ENCODE peak calls at places on chromosomes 6 and 20, in six cellular contexts. One of them, this sample, is unnamed.

GRCh38 chr6:106247293-106247692 is 78.3 kb downstream of the ATG5 start:
- DNase-seq in A549: no peak
- DNase-seq in tibial nerve: no peak
- DNase-seq in stomach: no peak
- DNase-seq in transverse colon: no peak
- DNase-seq in ovary: no peak
- DNase-seq in this sample: no peak

GRCh38 chr6:57262901-57263694 is 41.0 kb upstream of the RAB23 start:
- DNase-seq in A549: no peak
- DNase-seq in tibial nerve: no peak
- DNase-seq in stomach: no peak
- DNase-seq in transverse colon: no peak
- DNase-seq in ovary: no peak
- DNase-seq in this sample: no peak

GRCh38 chr6:27836783-27837635 is 75.2 kb downstream of the OR2B2 start:
- DNase-seq in A549: peak; percentile 81
- DNase-seq in tibial nerve: no peak
- DNase-seq in stomach: peak; percentile 62
- DNase-seq in transverse colon: peak; percentile 72
- DNase-seq in ovary: peak; percentile 64
- DNase-seq in this sample: no peak

GRCh38 chr6:129186988-129187387 is 304.1 kb downstream of the LAMA2 start:
- DNase-seq in A549: no peak
- DNase-seq in tibial nerve: no peak
- DNase-seq in stomach: no peak
- DNase-seq in transverse colon: no peak
- DNase-seq in ovary: no peak
- DNase-seq in this sample: no peak

GRCh38 chr6:3052481-3053230 is 15.6 kb upstream of the RIPK1 start:
- DNase-seq in A549: no peak
- DNase-seq in tibial nerve: no peak
- DNase-seq in stomach: no peak
- DNase-seq in transverse colon: no peak
- DNase-seq in ovary: no peak
- DNase-seq in this sample: no peak

GRCh38 chr20:46951840-46952497 is 57.3 kb downstream of the EYA2 start:
- DNase-seq in A549: no peak
- DNase-seq in tibial nerve: no peak
- DNase-seq in stomach: no peak
- DNase-seq in transverse colon: no peak
- DNase-seq in ovary: no peak
- DNase-seq in this sample: no peak

GRCh38 chr6:50602191-50602810 is 111.0 kb upstream of the TFAP2D start:
- DNase-seq in A549: peak; percentile 18
- DNase-seq in tibial nerve: no peak
- DNase-seq in stomach: no peak
- DNase-seq in transverse colon: no peak
- DNase-seq in ovary: no peak
- DNase-seq in this sample: no peak

GRCh38 chr6:157724960-157725741 is 97.9 kb upstream of the SNX9 start:
- DNase-seq in A549: no peak
- DNase-seq in tibial nerve: no peak
- DNase-seq in stomach: no peak
- DNase-seq in transverse colon: no peak
- DNase-seq in ovary: no peak
- DNase-seq in this sample: no peak

GRCh38 chr6:156098858-156099257 is 643.2 kb upstream of the NOX3 start:
- DNase-seq in A549: no peak
- DNase-seq in tibial nerve: no peak
- DNase-seq in stomach: no peak
- DNase-seq in transverse colon: no peak
- DNase-seq in ovary: no peak
- DNase-seq in this sample: no peak

GRCh38 chr20:21982559-21982958 is 277.1 kb downstream of the PAX1 start:
- DNase-seq in A549: no peak
- DNase-seq in tibial nerve: no peak
- DNase-seq in stomach: no peak
- DNase-seq in transverse colon: no peak
- DNase-seq in ovary: no peak
- DNase-seq in this sample: no peak

GRCh38 chr20:36454664-36455427 is 86.5 kb upstream of the MYL9 start:
- DNase-seq in A549: no peak
- DNase-seq in tibial nerve: no peak
- DNase-seq in stomach: peak; percentile 45
- DNase-seq in transverse colon: no peak
- DNase-seq in ovary: no peak
- DNase-seq in this sample: no peak

GRCh38 chr6:140379919-140380318 is 1005.5 kb upstream of the CITED2 start:
- DNase-seq in A549: no peak
- DNase-seq in tibial nerve: no peak
- DNase-seq in stomach: no peak
- DNase-seq in transverse colon: no peak
- DNase-seq in ovary: no peak
- DNase-seq in this sample: no peak

GRCh38 chr20:57346477-57346876 is 4.6 kb upstream of the RAE1 start:
- DNase-seq in A549: peak; percentile 69
- DNase-seq in tibial nerve: peak; percentile 74
- DNase-seq in stomach: peak; percentile 79
- DNase-seq in transverse colon: peak; percentile 77
- DNase-seq in ovary: peak; percentile 82
- DNase-seq in this sample: no peak

GRCh38 chr6:43862925-43863324 is 92.9 kb downstream of the VEGFA start:
- DNase-seq in A549: no peak
- DNase-seq in tibial nerve: no peak
- DNase-seq in stomach: no peak
- DNase-seq in transverse colon: no peak
- DNase-seq in ovary: no peak
- DNase-seq in this sample: no peak

GRCh38 chr20:43667341-43668132 is 623 bp downstream of the MYBL2 start:
- DNase-seq in A549: peak; percentile 40
- DNase-seq in tibial nerve: no peak
- DNase-seq in stomach: no peak
- DNase-seq in transverse colon: no peak
- DNase-seq in ovary: no peak
- DNase-seq in this sample: no peak

GRCh38 chr6:44733868-44734267 is 346.4 kb downstream of the CDC5L start:
- DNase-seq in A549: no peak
- DNase-seq in tibial nerve: no peak
- DNase-seq in stomach: no peak
- DNase-seq in transverse colon: peak; percentile 55
- DNase-seq in ovary: no peak
- DNase-seq in this sample: peak; percentile 91

GRCh38 chr20:17624551-17625245 is 54.8 kb downstream of the DSTN start:
- DNase-seq in A549: no peak
- DNase-seq in tibial nerve: peak; percentile 8
- DNase-seq in stomach: no peak
- DNase-seq in transverse colon: no peak
- DNase-seq in ovary: peak; percentile 35
- DNase-seq in this sample: no peak

GRCh38 chr6:150069707-150070106 is 786 bp upstream of the ULBP3 start:
- DNase-seq in A549: no peak
- DNase-seq in tibial nerve: no peak
- DNase-seq in stomach: peak; percentile 54
- DNase-seq in transverse colon: peak; percentile 41
- DNase-seq in ovary: no peak
- DNase-seq in this sample: no peak

GRCh38 chr6:67694127-67694526 is 941.0 kb upstream of the ADGRB3 start:
- DNase-seq in A549: no peak
- DNase-seq in tibial nerve: no peak
- DNase-seq in stomach: no peak
- DNase-seq in transverse colon: no peak
- DNase-seq in ovary: no peak
- DNase-seq in this sample: no peak

GRCh38 chr20:7392551-7392950 is 547.7 kb downstream of the HAO1 start:
- DNase-seq in A549: no peak
- DNase-seq in tibial nerve: no peak
- DNase-seq in stomach: no peak
- DNase-seq in transverse colon: no peak
- DNase-seq in ovary: no peak
- DNase-seq in this sample: no peak

GRCh38 chr20:33091147-33091546 is 11.7 kb downstream of the BPIFB4 start:
- DNase-seq in A549: no peak
- DNase-seq in tibial nerve: no peak
- DNase-seq in stomach: no peak
- DNase-seq in transverse colon: no peak
- DNase-seq in ovary: no peak
- DNase-seq in this sample: no peak

GRCh38 chr6:107405002-107405401 is 54.4 kb downstream of the PDSS2 start:
- DNase-seq in A549: no peak
- DNase-seq in tibial nerve: no peak
- DNase-seq in stomach: no peak
- DNase-seq in transverse colon: no peak
- DNase-seq in ovary: no peak
- DNase-seq in this sample: no peak

GRCh38 chr20:44730441-44730840 is 15.2 kb upstream of the KCNK15 start:
- DNase-seq in A549: peak; percentile 92
- DNase-seq in tibial nerve: no peak
- DNase-seq in stomach: no peak
- DNase-seq in transverse colon: no peak
- DNase-seq in ovary: no peak
- DNase-seq in this sample: no peak

GRCh38 chr6:84052204-84052882 is 18.8 kb downstream of the MRAP2 start:
- DNase-seq in A549: no peak
- DNase-seq in tibial nerve: peak; percentile 67
- DNase-seq in stomach: no peak
- DNase-seq in transverse colon: no peak
- DNase-seq in ovary: peak; percentile 73
- DNase-seq in this sample: peak; percentile 91
- H3K4me3 ChIP-seq in A549: no peak overlapping the region
- H3K4me3 ChIP-seq in tibial nerve: no peak overlapping the region
- H3K4me3 ChIP-seq in stomach: no peak overlapping the region
- H3K4me3 ChIP-seq in transverse colon: no peak overlapping the region
- H3K4me3 ChIP-seq in ovary: no peak overlapping the region
- H3K4me3 ChIP-seq in this sample: peak overlapping the region; percentile 20

GRCh38 chr20:9517297-9518134 is 3.1 kb downstream of the LAMP5 start:
- DNase-seq in A549: no peak
- DNase-seq in tibial nerve: no peak
- DNase-seq in stomach: no peak
- DNase-seq in transverse colon: no peak
- DNase-seq in ovary: no peak
- DNase-seq in this sample: peak; percentile 55
- H3K4me1 ChIP-seq in A549: no peaks in the 10 kb centered on the region
- H3K4me1 ChIP-seq in tibial nerve: peaks cover 6% of the 10 kb centered on the region
- H3K4me1 ChIP-seq in stomach: peaks cover 14% of the 10 kb centered on the region
- H3K4me1 ChIP-seq in transverse colon: no peaks in the 10 kb centered on the region
- H3K4me1 ChIP-seq in ovary: peaks cover 12% of the 10 kb centered on the region
- H3K4me1 ChIP-seq in this sample: peaks cover 18% of the 10 kb centered on the region

GRCh38 chr6:88184921-88185320 is 18.8 kb upstream of the CNR1 start:
- DNase-seq in A549: no peak
- DNase-seq in tibial nerve: no peak
- DNase-seq in stomach: no peak
- DNase-seq in transverse colon: no peak
- DNase-seq in ovary: no peak
- DNase-seq in this sample: no peak

GRCh38 chr6:88183503-88183902 is 17.4 kb upstream of the CNR1 start:
- DNase-seq in A549: no peak
- DNase-seq in tibial nerve: no peak
- DNase-seq in stomach: no peak
- DNase-seq in transverse colon: no peak
- DNase-seq in ovary: no peak
- DNase-seq in this sample: no peak

GRCh38 chr6:88177961-88178464 is 11.9 kb upstream of the CNR1 start:
- DNase-seq in A549: peak; percentile 56
- DNase-seq in tibial nerve: no peak
- DNase-seq in stomach: no peak
- DNase-seq in transverse colon: no peak
- DNase-seq in ovary: no peak
- DNase-seq in this sample: no peak

GRCh38 chr6:88174906-88175305 is 8.8 kb upstream of the CNR1 start:
- DNase-seq in A549: no peak
- DNase-seq in tibial nerve: no peak
- DNase-seq in stomach: no peak
- DNase-seq in transverse colon: no peak
- DNase-seq in ovary: no peak
- DNase-seq in this sample: no peak

GRCh38 chr6:88179692-88180091 is 13.5 kb upstream of the CNR1 start:
- DNase-seq in A549: no peak
- DNase-seq in tibial nerve: no peak
- DNase-seq in stomach: no peak
- DNase-seq in transverse colon: no peak
- DNase-seq in ovary: no peak
- DNase-seq in this sample: no peak
- TF ChIP-seq EP300 in A549: no peak
- TF ChIP-seq EP300 in tibial nerve: no peak
- TF ChIP-seq EP300 in stomach: no peak
- TF ChIP-seq EP300 in transverse colon: no peak
- TF ChIP-seq EP300 in ovary: no peak
- TF ChIP-seq EP300 in this sample: no peak

GRCh38 chr6:167827062-167827587 is 414 bp downstream of the AFDN start:
- DNase-seq in A549: no peak
- DNase-seq in tibial nerve: no peak
- DNase-seq in stomach: peak; percentile 44
- DNase-seq in transverse colon: peak; percentile 34
- DNase-seq in ovary: peak; percentile 72
- DNase-seq in this sample: no peak

GRCh38 chr6:167827588-167828324 is 1.0 kb downstream of the AFDN start:
- DNase-seq in A549: peak; percentile 19
- DNase-seq in tibial nerve: no peak
- DNase-seq in stomach: peak; percentile 61
- DNase-seq in transverse colon: peak; percentile 72
- DNase-seq in ovary: peak; percentile 75
- DNase-seq in this sample: no peak

GRCh38 chr6:167825059-167825758 is 1.5 kb upstream of the AFDN start:
- DNase-seq in A549: no peak
- DNase-seq in tibial nerve: peak; percentile 20
- DNase-seq in stomach: no peak
- DNase-seq in transverse colon: no peak
- DNase-seq in ovary: peak; percentile 46
- DNase-seq in this sample: no peak

GRCh38 chr6:167825759-167826229 is 917 bp upstream of the AFDN start:
- DNase-seq in A549: peak; percentile 61
- DNase-seq in tibial nerve: no peak
- DNase-seq in stomach: peak; percentile 84
- DNase-seq in transverse colon: peak; percentile 85
- DNase-seq in ovary: peak; percentile 72
- DNase-seq in this sample: no peak

DNA sequence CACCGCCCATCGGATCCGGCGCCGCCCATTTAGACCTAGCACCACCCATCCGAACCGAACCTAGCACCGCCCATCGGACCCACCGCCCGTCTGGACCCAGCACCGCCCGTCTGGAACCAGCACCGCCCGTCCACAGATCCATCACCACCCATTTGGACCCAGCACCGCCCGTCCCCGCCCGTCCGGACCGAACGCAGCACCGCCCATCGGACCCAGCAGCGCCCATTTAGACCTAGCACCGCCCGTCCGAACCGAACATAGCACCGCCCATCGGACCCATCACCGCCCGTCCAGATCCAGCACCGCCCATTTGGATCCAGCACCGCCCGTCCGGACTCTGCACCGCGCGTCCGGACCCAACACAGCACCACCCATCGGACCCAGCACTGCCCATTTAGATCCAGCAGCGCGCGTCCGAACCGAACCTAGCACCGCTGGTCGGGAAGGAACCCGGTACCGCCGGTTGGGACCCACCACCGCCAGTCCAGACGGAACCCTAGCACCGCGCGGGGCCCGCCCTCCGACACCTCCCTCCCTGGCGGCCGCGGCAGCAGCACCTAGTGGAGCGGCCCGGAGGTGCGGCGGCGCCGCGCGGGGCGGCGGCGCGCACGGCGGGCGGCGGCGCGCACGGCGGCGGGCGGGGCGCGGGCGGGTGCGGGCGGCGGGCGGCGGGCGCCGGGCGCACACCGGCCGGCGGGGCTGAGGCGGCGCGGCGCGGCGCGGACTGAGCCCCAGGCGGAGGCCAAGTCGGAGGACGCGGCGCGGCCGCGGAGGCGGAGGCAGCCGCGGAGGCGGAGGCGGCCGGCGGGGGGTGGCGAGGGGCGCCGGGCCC is at the start of gene AFDN:
- DNase-seq in A549: peak; percentile 40
- DNase-seq in tibial nerve: peak; percentile 59
- DNase-seq in stomach: peak; percentile 82
- DNase-seq in transverse colon: peak; percentile 83
- DNase-seq in ovary: peak; percentile 88
- DNase-seq in this sample: no peak
- H3K4me3 ChIP-seq in A549: peak within 1 kb of the TSS; percentile 97
- H3K4me3 ChIP-seq in tibial nerve: peak within 1 kb of the TSS; percentile 67
- H3K4me3 ChIP-seq in stomach: peak within 1 kb of the TSS; percentile 88
- H3K4me3 ChIP-seq in transverse colon: peak within 1 kb of the TSS; percentile 62
- H3K4me3 ChIP-seq in ovary: peak within 1 kb of the TSS; percentile 78
- H3K4me3 ChIP-seq in this sample: peak within 1 kb of the TSS; percentile 74